ENCODE peak calls at places on chromosome 7, in four cellular contexts. One of them, this sample, is unnamed.

GRCh38 chr7:32215697-32216096 is 145.5 kb upstream of the PDE1C start:
- DNase-seq in upper lobe of left lung: no peak
- DNase-seq in PC-9: no peak
- DNase-seq in GM13976: no peak
- DNase-seq in this sample: no peak

GRCh38 chr7:106075937-106076336 is 36.2 kb downstream of the SYPL1 start:
- DNase-seq in upper lobe of left lung: no peak
- DNase-seq in GM13976: no peak
- DNase-seq in PC-9: no peak
- DNase-seq in this sample: no peak

GRCh38 chr7:87589631-87590030 is 11.1 kb downstream of the ABCB1 start:
- DNase-seq in upper lobe of left lung: no peak
- DNase-seq in GM13976: no peak
- DNase-seq in PC-9: no peak
- DNase-seq in this sample: no peak

GRCh38 chr7:75776295-75776971 is 4.4 kb upstream of the CCL26 start:
- DNase-seq in upper lobe of left lung: no peak
- DNase-seq in PC-9: peak; percentile 61
- DNase-seq in GM13976: no peak
- DNase-seq in this sample: peak; percentile 1

GRCh38 chr7:47496064-47496665 is 85.7 kb downstream of the TNS3 start:
- DNase-seq in PC-9: no peak
- DNase-seq in GM13976: no peak
- DNase-seq in upper lobe of left lung: no peak
- DNase-seq in this sample: no peak

GRCh38 chr7:81769891-81770818 is at the start of gene HGF:
- DNase-seq in GM13976: no peak
- DNase-seq in upper lobe of left lung: peak; percentile 36
- DNase-seq in PC-9: no peak
- DNase-seq in this sample: no peak

GRCh38 chr7:95690367-95690947 is 81.9 kb upstream of the DYNC1I1 start:
- DNase-seq in GM13976: no peak
- DNase-seq in PC-9: peak; percentile 37
- DNase-seq in upper lobe of left lung: no peak
- DNase-seq in this sample: peak; percentile 14

GRCh38 chr7:85030893-85031292 is 156.0 kb downstream of the SEMA3D start:
- DNase-seq in GM13976: no peak
- DNase-seq in PC-9: no peak
- DNase-seq in upper lobe of left lung: no peak
- DNase-seq in this sample: no peak

GRCh38 chr7:12458520-12459131 is 55.0 kb upstream of the VWDE start:
- DNase-seq in PC-9: peak; percentile 39
- DNase-seq in upper lobe of left lung: no peak
- DNase-seq in GM13976: peak; percentile 41
- DNase-seq in this sample: peak; percentile 49

GRCh38 chr7:30842542-30843451 is 68.9 kb upstream of the AQP1 start:
- DNase-seq in PC-9: no peak
- DNase-seq in upper lobe of left lung: peak; percentile 68
- DNase-seq in GM13976: no peak
- DNase-seq in this sample: no peak

GRCh38 chr7:111240371-111240770 is 149.4 kb downstream of the LRRN3 start:
- DNase-seq in PC-9: no peak
- DNase-seq in GM13976: peak; percentile 11
- DNase-seq in upper lobe of left lung: no peak
- DNase-seq in this sample: no peak

GRCh38 chr7:48664241-48664640 is 260.1 kb upstream of the CDC14C start:
- DNase-seq in upper lobe of left lung: no peak
- DNase-seq in GM13976: no peak
- DNase-seq in PC-9: no peak
- DNase-seq in this sample: no peak

GRCh38 chr7:101659706-101660105 is 30.6 kb upstream of the MYL10 start:
- DNase-seq in upper lobe of left lung: no peak
- DNase-seq in GM13976: no peak
- DNase-seq in PC-9: no peak
- DNase-seq in this sample: no peak

GRCh38 chr7:51055039-51055840 is 261.4 kb downstream of the COBL start:
- DNase-seq in upper lobe of left lung: no peak
- DNase-seq in GM13976: no peak
- DNase-seq in PC-9: no peak
- DNase-seq in this sample: no peak

GRCh38 chr7:128742206-128742605 is 3.0 kb downstream of the CALU start:
- DNase-seq in PC-9: peak; percentile 46
- DNase-seq in GM13976: no peak
- DNase-seq in upper lobe of left lung: no peak
- DNase-seq in this sample: no peak

GRCh38 chr7:17297243-17297642 is 1.2 kb upstream of the AHR start:
- DNase-seq in PC-9: no peak
- DNase-seq in GM13976: no peak
- DNase-seq in upper lobe of left lung: no peak
- DNase-seq in this sample: no peak

GRCh38 chr7:72176875-72177274 is 235.3 kb downstream of the CALN1 start:
- DNase-seq in PC-9: no peak
- DNase-seq in GM13976: no peak
- DNase-seq in upper lobe of left lung: no peak
- DNase-seq in this sample: no peak

GRCh38 chr7:149669121-149669818 is 104.1 kb downstream of the ZNF467 start:
- DNase-seq in PC-9: no peak
- DNase-seq in GM13976: peak; percentile 32
- DNase-seq in upper lobe of left lung: no peak
- DNase-seq in this sample: no peak

GRCh38 chr7:70631732-70632131 is 500.2 kb upstream of the GALNT17 start:
- DNase-seq in upper lobe of left lung: no peak
- DNase-seq in GM13976: no peak
- DNase-seq in PC-9: no peak
- DNase-seq in this sample: no peak

GRCh38 chr7:37097983-37098382 is 350.7 kb downstream of the ELMO1 start:
- DNase-seq in upper lobe of left lung: no peak
- DNase-seq in PC-9: no peak
- DNase-seq in GM13976: no peak
- DNase-seq in this sample: no peak

GRCh38 chr7:5526190-5527037 is 102.8 kb upstream of the TNRC18 start:
- DNase-seq in PC-9: peak; percentile 46
- DNase-seq in GM13976: peak; percentile 43
- DNase-seq in upper lobe of left lung: peak; percentile 40
- DNase-seq in this sample: peak; percentile 72

GRCh38 chr7:80150621-80151273 is 16.1 kb downstream of the GNAI1 start:
- DNase-seq in PC-9: no peak
- DNase-seq in GM13976: no peak
- DNase-seq in upper lobe of left lung: no peak
- DNase-seq in this sample: no peak

GRCh38 chr7:108815815-108816214 is 246.1 kb downstream of the DNAJB9 start:
- DNase-seq in GM13976: no peak
- DNase-seq in PC-9: no peak
- DNase-seq in upper lobe of left lung: no peak
- DNase-seq in this sample: no peak

GRCh38 chr7:7077945-7078344 is 104.4 kb upstream of the C1GALT1 start:
- DNase-seq in upper lobe of left lung: no peak
- DNase-seq in GM13976: no peak
- DNase-seq in PC-9: no peak
- DNase-seq in this sample: no peak

GRCh38 chr7:139328375-139328774 is 12.8 kb upstream of the FMC1 start:
- DNase-seq in GM13976: no peak
- DNase-seq in upper lobe of left lung: no peak
- DNase-seq in PC-9: peak; percentile 36
- DNase-seq in this sample: no peak

GRCh38 chr7:112238852-112239610 is 32.5 kb downstream of the ZNF277 start:
- DNase-seq in PC-9: peak; percentile 75
- DNase-seq in upper lobe of left lung: no peak
- DNase-seq in GM13976: no peak
- DNase-seq in this sample: no peak

GRCh38 chr7:73704640-73705550 is 14.6 kb downstream of the STX1A start:
- DNase-seq in GM13976: no peak
- DNase-seq in upper lobe of left lung: peak; percentile 79
- DNase-seq in PC-9: peak; percentile 46
- DNase-seq in this sample: no peak

GRCh38 chr7:103887050-103887449 is 102.4 kb downstream of the RELN start:
- DNase-seq in GM13976: no peak
- DNase-seq in PC-9: no peak
- DNase-seq in upper lobe of left lung: no peak
- DNase-seq in this sample: no peak

GRCh38 chr7:96026006-96026405 is 253.7 kb downstream of the DYNC1I1 start:
- DNase-seq in GM13976: no peak
- DNase-seq in upper lobe of left lung: no peak
- DNase-seq in PC-9: no peak
- DNase-seq in this sample: no peak

GRCh38 chr7:123367508-123368122 is 166.8 kb downstream of the IQUB start:
- DNase-seq in GM13976: peak; percentile 58
- DNase-seq in PC-9: no peak
- DNase-seq in upper lobe of left lung: no peak
- DNase-seq in this sample: peak; percentile 24

GRCh38 chr7:102291916-102292267 is 5.2 kb downstream of the SH2B2 start:
- DNase-seq in upper lobe of left lung: no peak
- DNase-seq in PC-9: no peak
- DNase-seq in GM13976: no peak
- DNase-seq in this sample: no peak

GRCh38 chr7:1220958-1221745 is 11.5 kb upstream of the UNCX start:
- DNase-seq in PC-9: no peak
- DNase-seq in upper lobe of left lung: no peak
- DNase-seq in GM13976: no peak
- DNase-seq in this sample: no peak

GRCh38 chr7:1223196-1224092 is 9.2 kb upstream of the UNCX start:
- DNase-seq in GM13976: no peak
- DNase-seq in PC-9: no peak
- DNase-seq in upper lobe of left lung: no peak
- DNase-seq in this sample: peak; percentile 45

GRCh38 chr7:1218541-1219165 is 14.0 kb upstream of the UNCX start:
- DNase-seq in PC-9: no peak
- DNase-seq in upper lobe of left lung: no peak
- DNase-seq in GM13976: no peak
- DNase-seq in this sample: no peak

GRCh38 chr7:1220000-1220726 is 12.5 kb upstream of the UNCX start:
- DNase-seq in upper lobe of left lung: no peak
- DNase-seq in PC-9: no peak
- DNase-seq in GM13976: no peak
- DNase-seq in this sample: no peak

GRCh38 chr7:1219516-1219915 is 13.2 kb upstream of the UNCX start:
- DNase-seq in GM13976: no peak
- DNase-seq in PC-9: no peak
- DNase-seq in upper lobe of left lung: no peak
- DNase-seq in this sample: no peak
- TF ChIP-seq CTCF in GM13976: no peak
- TF ChIP-seq CTCF in PC-9: no peak
- TF ChIP-seq CTCF in upper lobe of left lung: no peak
- TF ChIP-seq CTCF in this sample: no peak

GRCh38 chr7:116812905-116813304 is 49.5 kb upstream of the CAPZA2 start:
- DNase-seq in GM13976: no peak
- DNase-seq in upper lobe of left lung: no peak
- DNase-seq in PC-9: no peak
- DNase-seq in this sample: no peak
- TF ChIP-seq CTCF in GM13976: no peak
- TF ChIP-seq CTCF in upper lobe of left lung: no peak
- TF ChIP-seq CTCF in PC-9: no peak
- TF ChIP-seq CTCF in this sample: no peak

GRCh38 chr7:143323650-143324049 is 7.7 kb downstream of the CLCN1 start:
- DNase-seq in upper lobe of left lung: no peak
- DNase-seq in GM13976: no peak
- DNase-seq in PC-9: no peak
- DNase-seq in this sample: no peak
- TF ChIP-seq CTCF in upper lobe of left lung: no peak
- TF ChIP-seq CTCF in GM13976: no peak
- TF ChIP-seq CTCF in PC-9: no peak
- TF ChIP-seq CTCF in this sample: no peak

GRCh38 chr7:131267631-131268030 is 60.0 kb upstream of the MKLN1 start:
- DNase-seq in PC-9: no peak
- DNase-seq in upper lobe of left lung: no peak
- DNase-seq in GM13976: no peak
- DNase-seq in this sample: no peak

GRCh38 chr7:131261476-131261994 is 66.1 kb upstream of the MKLN1 start:
- DNase-seq in PC-9: no peak
- DNase-seq in upper lobe of left lung: no peak
- DNase-seq in GM13976: no peak
- DNase-seq in this sample: no peak

DNA sequence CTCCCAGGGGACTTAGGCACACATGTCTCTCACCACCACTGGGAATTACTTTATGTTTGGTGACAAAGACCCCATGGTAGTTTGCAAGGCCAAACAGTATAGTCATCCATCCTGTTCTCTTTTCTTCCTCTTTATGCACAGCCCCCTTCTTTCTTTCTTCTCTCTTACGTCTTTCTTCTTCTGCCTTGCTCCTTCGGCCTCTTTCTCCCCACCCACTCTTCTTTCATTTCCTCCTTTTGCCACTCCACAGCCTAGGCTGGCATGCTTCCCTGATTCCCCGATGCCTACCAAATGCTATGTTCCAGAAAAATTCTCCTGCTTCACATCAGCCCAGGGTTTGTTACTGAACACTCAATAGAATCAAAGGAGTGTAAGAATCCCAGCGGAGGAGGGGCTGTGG is 62.4 kb upstream of the MKLN1 start:
- DNase-seq in PC-9: no peak
- DNase-seq in upper lobe of left lung: peak; percentile 47
- DNase-seq in GM13976: no peak
- DNase-seq in this sample: no peak
- TF ChIP-seq CTCF in PC-9: no peak
- TF ChIP-seq CTCF in upper lobe of left lung: no peak
- TF ChIP-seq CTCF in GM13976: no peak
- TF ChIP-seq CTCF in this sample: no peak

GRCh38 chr7:35037526-35038339 is 448 bp upstream of the DPY19L1 start:
- DNase-seq in PC-9: peak; percentile 83
- DNase-seq in upper lobe of left lung: peak; percentile 98
- DNase-seq in GM13976: peak; percentile 93
- DNase-seq in this sample: peak; percentile 99

GRCh38 chr7:35038340-35038738 is 1.1 kb upstream of the DPY19L1 start:
- DNase-seq in upper lobe of left lung: no peak
- DNase-seq in GM13976: no peak
- DNase-seq in PC-9: no peak
- DNase-seq in this sample: no peak

GRCh38 chr7:35036361-35037171 is 719 bp downstream of the DPY19L1 start:
- DNase-seq in upper lobe of left lung: peak; percentile 54
- DNase-seq in GM13976: no peak
- DNase-seq in PC-9: peak; percentile 56
- DNase-seq in this sample: peak; percentile 62

GRCh38 chr7:35037211-35037525 is at the start of gene DPY19L1:
- DNase-seq in GM13976: no peak
- DNase-seq in PC-9: no peak
- DNase-seq in upper lobe of left lung: no peak
- DNase-seq in this sample: no peak

GRCh38 chr7:35035511-35035921 is 1.8 kb downstream of the DPY19L1 start:
- DNase-seq in GM13976: peak; percentile 37
- DNase-seq in PC-9: peak; percentile 61
- DNase-seq in upper lobe of left lung: peak; percentile 56
- DNase-seq in this sample: peak; percentile 68
- TF ChIP-seq CTCF in GM13976: peak; percentile 37
- TF ChIP-seq CTCF in PC-9: peak; percentile 55
- TF ChIP-seq CTCF in upper lobe of left lung: no peak
- TF ChIP-seq CTCF in this sample: no peak

DNA sequence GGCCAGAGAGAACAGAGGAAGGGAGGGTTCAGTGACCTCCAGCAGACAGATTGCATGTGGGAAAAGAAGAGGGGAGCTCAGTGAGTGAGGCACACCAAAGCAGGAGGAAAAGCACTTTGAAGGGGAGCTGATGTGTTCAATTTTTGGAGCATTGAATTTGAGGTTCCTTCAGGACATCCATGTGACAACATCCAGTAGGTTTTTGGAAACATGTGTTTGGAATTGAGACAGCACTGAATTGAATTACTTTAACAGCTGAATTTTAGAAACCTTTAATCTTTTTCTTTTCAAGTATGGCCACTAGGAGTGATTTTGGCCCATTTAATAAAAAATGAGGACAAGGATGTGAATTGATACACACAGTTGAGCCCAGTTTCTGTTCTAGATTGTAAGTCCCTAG is 101.8 kb upstream of the SEC61G start:
- DNase-seq in GM13976: no peak
- DNase-seq in upper lobe of left lung: no peak
- DNase-seq in PC-9: no peak
- DNase-seq in this sample: no peak
- TF ChIP-seq CTCF in GM13976: no peak
- TF ChIP-seq CTCF in upper lobe of left lung: no peak
- TF ChIP-seq CTCF in PC-9: no peak
- TF ChIP-seq CTCF in this sample: no peak